ENCODE peak calls at places on chromosomes 16 and 17, in five cellular contexts. V is fibroblast of the conjunctiva; Q is stimulated activated CD8-positive, alpha-beta memory T cell treated with anti-CD3 and anti-CD28 coated beads, Interleukin-12 subunit alpha, Interleukin-12 subunit beta, amount 100 ng/mL, for 1 hour; J is epithelial cell of esophagus; U is foreskin fibroblast. X is an unnamed sample.

GRCh38 chr16:89572478-89573205 is 2.9 kb upstream of the CPNE7 start:
- DNase-seq in V (no peak), Q (no peak), J (no peak), U (no peak), X (no peak)

GRCh38 chr17:28406478-28406824 is 439 bp upstream of the SLC46A1 start:
- DNase-seq in V (no peak), Q (no peak), J (no peak), U (no peak), X (peak)

GRCh38 chr16:10322723-10323527 is 62.9 kb upstream of the ATF7IP2 start:
- DNase-seq in V (no peak), Q (no peak), J (no peak), U (no peak), X (no peak)

GRCh38 chr17:41464682-41465081 is 2.5 kb downstream of the KRT32 start:
- DNase-seq in V (peak), Q (no peak), J (peak), U (peak), X (peak)

GRCh38 chr16:11310997-11311561 is 29.9 kb upstream of the PRM1 start:
- DNase-seq in V (no peak), Q (no peak), J (no peak), U (no peak), X (no peak)

GRCh38 chr16:84583995-84584394 is 33.9 kb downstream of the COTL1 start:
- DNase-seq in V (no peak), Q (no peak), J (no peak), U (no peak), X (no peak)

GRCh38 chr16:61890346-61890745 is 145.9 kb downstream of the CDH8 start:
- DNase-seq in V (no peak), Q (no peak), J (peak), U (no peak), X (peak)

GRCh38 chr17:13871261-13871660 is 198.0 kb upstream of the COX10 start:
- DNase-seq in V (no peak), Q (no peak), J (no peak), U (no peak), X (no peak)

GRCh38 chr17:75088902-75089417 is 1.2 kb downstream of the SLC16A5 start:
- DNase-seq in V (no peak), Q (no peak), J (peak), U (no peak), X (peak)

GRCh38 chr17:75640556-75641119 is 7.4 kb downstream of the SMIM5 start:
- DNase-seq in V (no peak), Q (no peak), J (no peak), U (no peak), X (no peak)

GRCh38 chr17:1181769-1182137 is 2.0 kb upstream of the ABR start:
- DNase-seq in V (no peak), Q (no peak), J (peak), U (no peak), X (no peak)

GRCh38 chr16:23280483-23280967 is 21.6 kb upstream of the SCNN1B start:
- DNase-seq in V (no peak), Q (no peak), J (peak), U (peak), X (no peak)

GRCh38 chr17:10772425-10773380 is 31.2 kb downstream of the TMEM238L start:
- DNase-seq in V (no peak), Q (no peak), J (no peak), U (no peak), X (peak)

GRCh38 chr16:2048116-2048543 is 345 bp downstream of the TSC2 start:
- DNase-seq in V (no peak), Q (no peak), J (no peak), U (no peak), X (no peak)

X was measured in MCF 10A.